ENCODE peak calls at places on chromosomes 6 and 20, in seven cellular contexts. One of them, this sample, is unnamed.

GRCh38 chr20:59152559-59153354 is 10.9 kb upstream of the ZNF831 start:
- DNase-seq in AG04450: no peak
- DNase-seq in right cardiac atrium: no peak
- DNase-seq in progenitor cell of endocrine pancreas: no peak
- DNase-seq in activated T-cell treated with anti-CD3 and anti-CD28 coated beads for 1 hour: no peak
- DNase-seq in cardiac muscle cell: no peak
- DNase-seq in HT-29: no peak
- DNase-seq in this sample: no peak

GRCh38 chr6:7156666-7157278 is 49.0 kb downstream of the RREB1 start:
- DNase-seq in right cardiac atrium: no peak
- DNase-seq in progenitor cell of endocrine pancreas: no peak
- DNase-seq in HT-29: no peak
- DNase-seq in AG04450: no peak
- DNase-seq in cardiac muscle cell: peak
- DNase-seq in activated T-cell treated with anti-CD3 and anti-CD28 coated beads for 1 hour: no peak
- DNase-seq in this sample: no peak

GRCh38 chr6:22956029-22956715 is 386.8 kb downstream of the HDGFL1 start:
- DNase-seq in activated T-cell treated with anti-CD3 and anti-CD28 coated beads for 1 hour: no peak
- DNase-seq in progenitor cell of endocrine pancreas: no peak
- DNase-seq in cardiac muscle cell: no peak
- DNase-seq in AG04450: no peak
- DNase-seq in HT-29: no peak
- DNase-seq in right cardiac atrium: no peak
- DNase-seq in this sample: peak

GRCh38 chr6:14092861-14093789 is 24.4 kb upstream of the CD83 start:
- DNase-seq in activated T-cell treated with anti-CD3 and anti-CD28 coated beads for 1 hour: no peak
- DNase-seq in AG04450: no peak
- DNase-seq in cardiac muscle cell: no peak
- DNase-seq in progenitor cell of endocrine pancreas: no peak
- DNase-seq in right cardiac atrium: no peak
- DNase-seq in HT-29: no peak
- DNase-seq in this sample: peak

GRCh38 chr6:43376551-43376981 is 7.1 kb upstream of the ZNF318 start:
- DNase-seq in progenitor cell of endocrine pancreas: no peak
- DNase-seq in activated T-cell treated with anti-CD3 and anti-CD28 coated beads for 1 hour: no peak
- DNase-seq in cardiac muscle cell: no peak
- DNase-seq in AG04450: no peak
- DNase-seq in HT-29: no peak
- DNase-seq in right cardiac atrium: no peak
- DNase-seq in this sample: no peak

GRCh38 chr20:34922654-34923381 is 32.8 kb downstream of the GSS start:
- DNase-seq in HT-29: peak
- DNase-seq in activated T-cell treated with anti-CD3 and anti-CD28 coated beads for 1 hour: no peak
- DNase-seq in progenitor cell of endocrine pancreas: no peak
- DNase-seq in right cardiac atrium: no peak
- DNase-seq in AG04450: peak
- DNase-seq in cardiac muscle cell: peak
- DNase-seq in this sample: peak

GRCh38 chr20:1809611-1810510 is 85.3 kb upstream of the SIRPA start:
- DNase-seq in cardiac muscle cell: no peak
- DNase-seq in AG04450: no peak
- DNase-seq in progenitor cell of endocrine pancreas: no peak
- DNase-seq in right cardiac atrium: no peak
- DNase-seq in HT-29: no peak
- DNase-seq in activated T-cell treated with anti-CD3 and anti-CD28 coated beads for 1 hour: no peak
- DNase-seq in this sample: no peak

GRCh38 chr6:10418862-10419748 is 4.2 kb upstream of the TFAP2A start:
- DNase-seq in HT-29: no peak
- DNase-seq in AG04450: no peak
- DNase-seq in right cardiac atrium: no peak
- DNase-seq in activated T-cell treated with anti-CD3 and anti-CD28 coated beads for 1 hour: no peak
- DNase-seq in cardiac muscle cell: no peak
- DNase-seq in progenitor cell of endocrine pancreas: peak
- DNase-seq in this sample: no peak

GRCh38 chr20:38073307-38074010 is 39.9 kb downstream of the RPRD1B start:
- DNase-seq in AG04450: peak
- DNase-seq in progenitor cell of endocrine pancreas: no peak
- DNase-seq in right cardiac atrium: peak
- DNase-seq in activated T-cell treated with anti-CD3 and anti-CD28 coated beads for 1 hour: no peak
- DNase-seq in HT-29: peak
- DNase-seq in cardiac muscle cell: peak
- DNase-seq in this sample: peak

GRCh38 chr20:37494796-37495195 is 26.3 kb upstream of the NNAT start:
- DNase-seq in right cardiac atrium: no peak
- DNase-seq in AG04450: no peak
- DNase-seq in HT-29: no peak
- DNase-seq in cardiac muscle cell: no peak
- DNase-seq in activated T-cell treated with anti-CD3 and anti-CD28 coated beads for 1 hour: no peak
- DNase-seq in progenitor cell of endocrine pancreas: no peak
- DNase-seq in this sample: no peak

GRCh38 chr6:53921639-53922038 is 126.8 kb downstream of the LRRC1 start:
- DNase-seq in progenitor cell of endocrine pancreas: no peak
- DNase-seq in right cardiac atrium: no peak
- DNase-seq in HT-29: no peak
- DNase-seq in activated T-cell treated with anti-CD3 and anti-CD28 coated beads for 1 hour: no peak
- DNase-seq in cardiac muscle cell: no peak
- DNase-seq in AG04450: no peak
- DNase-seq in this sample: no peak

GRCh38 chr6:29014729-29015608 is 9.9 kb upstream of the ZNF311 start:
- DNase-seq in HT-29: no peak
- DNase-seq in cardiac muscle cell: peak
- DNase-seq in activated T-cell treated with anti-CD3 and anti-CD28 coated beads for 1 hour: no peak
- DNase-seq in right cardiac atrium: no peak
- DNase-seq in AG04450: no peak
- DNase-seq in progenitor cell of endocrine pancreas: no peak
- DNase-seq in this sample: peak

GRCh38 chr20:47150403-47151152 is 205.9 kb downstream of the ZMYND8 start:
- DNase-seq in activated T-cell treated with anti-CD3 and anti-CD28 coated beads for 1 hour: no peak
- DNase-seq in AG04450: no peak
- DNase-seq in HT-29: peak
- DNase-seq in progenitor cell of endocrine pancreas: peak
- DNase-seq in right cardiac atrium: peak
- DNase-seq in cardiac muscle cell: peak
- DNase-seq in this sample: no peak

This sample was measured in astrocyte of the cerebellum.